ENCODE peak calls at places on chromosome 12, in four cellular contexts. O, G, A and E are unnamed samples.

GRCh38 chr12:25434493-25434892 is 118.6 kb downstream of the LMNTD1 start:
- DNase-seq in G (no peak), A (no peak), O (no peak), E (no peak)

GRCh38 chr12:84787253-84787652 is 125.3 kb downstream of the SLC6A15 start:
- DNase-seq in G (no peak), A (no peak), O (no peak), E (no peak)

GRCh38 chr12:21756699-21757098 is 17.8 kb downstream of the KCNJ8 start:
- DNase-seq in A (no peak), O (no peak), G (no peak), E (no peak)

GRCh38 chr12:9718968-9719367 is 13.9 kb downstream of the CLECL1 start:
- DNase-seq in A (no peak), O (no peak), G (no peak), E (no peak)

GRCh38 chr12:78036889-78037288 is 206.2 kb downstream of the NAV3 start:
- DNase-seq in O (no peak), G (no peak), A (no peak), E (no peak)

GRCh38 chr12:644818-645552 is 18.3 kb downstream of the NINJ2 start:
- DNase-seq in G (no peak), O (peak; percentile 73), A (no peak), E (peak; percentile 60)

GRCh38 chr12:7061596-7061995 is 1.1 kb downstream of the C1S start:
- DNase-seq in A (no peak), G (no peak), O (no peak), E (no peak)

GRCh38 chr12:53227341-53227740 is 4.7 kb downstream of the RARG start:
- DNase-seq in O (no peak), G (no peak), A (no peak), E (no peak)

GRCh38 chr12:46455648-46456352 is 83.2 kb upstream of the SLC38A2 start:
- DNase-seq in G (no peak), A (no peak), O (no peak), E (no peak)

GRCh38 chr12:84889818-84890217 is 22.8 kb downstream of the SLC6A15 start:
- DNase-seq in O (no peak), G (no peak), A (no peak), E (no peak)

GRCh38 chr12:89864419-89864818 is 155.8 kb upstream of the ATP2B1 start:
- DNase-seq in A (no peak), G (no peak), O (no peak), E (no peak)

GRCh38 chr12:50419112-50419909 is 18.6 kb downstream of the LARP4 start:
- DNase-seq in A (no peak), O (no peak), G (no peak), E (no peak)

GRCh38 chr12:13130981-13131380 is 27.5 kb upstream of the GSG1 start:
- DNase-seq in G (no peak), O (no peak), A (no peak), E (no peak)

GRCh38 chr12:124517260-124518050 is 50.0 kb downstream of the NCOR2 start:
- DNase-seq in O (peak; percentile 92), G (peak; percentile 81), A (no peak), E (peak; percentile 90)

GRCh38 chr12:94208433-94208921 is 60.1 kb downstream of the PLXNC1 start:
- DNase-seq in G (no peak), A (no peak), O (no peak), E (no peak)

GRCh38 chr12:111338096-111338495 is 30.8 kb downstream of the PHETA1 start:
- DNase-seq in G (no peak), A (no peak), O (no peak), E (no peak)

GRCh38 chr12:100359822-100360221 is 2.9 kb downstream of the SLC17A8 start:
- DNase-seq in O (no peak), A (no peak), G (no peak), E (no peak)

GRCh38 chr12:127133675-127134335 is 1133.2 kb upstream of the TMEM132C start:
- DNase-seq in A (no peak), G (no peak), O (no peak), E (no peak)

GRCh38 chr12:39892146-39892545 is 213.7 kb downstream of the SLC2A13 start:
- DNase-seq in A (no peak), G (no peak), O (no peak), E (no peak)

GRCh38 chr12:87383705-87384104 is 645.5 kb downstream of the C12orf50 start:
- DNase-seq in A (no peak), O (no peak), G (no peak), E (no peak)

GRCh38 chr12:80627773-80628172 is 79.7 kb upstream of the MYF6 start:
- DNase-seq in G (no peak), O (no peak), A (no peak), E (no peak)

GRCh38 chr12:11726659-11727058 is 77.2 kb downstream of the ETV6 start:
- DNase-seq in O (no peak), A (no peak), G (no peak), E (no peak)

GRCh38 chr12:122067966-122068365 is 10.6 kb upstream of the MLXIP start:
- DNase-seq in O (peak; percentile 76), A (no peak), G (no peak), E (no peak)

GRCh38 chr12:879641-880040 is 69.9 kb downstream of the RAD52 start:
- DNase-seq in G (no peak), O (no peak), A (no peak), E (no peak)

GRCh38 chr12:3759878-3760277 is 7.0 kb upstream of the CRACR2A start:
- DNase-seq in A (no peak), G (no peak), O (no peak), E (no peak)

GRCh38 chr12:6841139-6841515 is 402 bp downstream of the GNB3 start:
- DNase-seq in O (no peak), A (no peak), G (no peak), E (no peak)

DNA sequence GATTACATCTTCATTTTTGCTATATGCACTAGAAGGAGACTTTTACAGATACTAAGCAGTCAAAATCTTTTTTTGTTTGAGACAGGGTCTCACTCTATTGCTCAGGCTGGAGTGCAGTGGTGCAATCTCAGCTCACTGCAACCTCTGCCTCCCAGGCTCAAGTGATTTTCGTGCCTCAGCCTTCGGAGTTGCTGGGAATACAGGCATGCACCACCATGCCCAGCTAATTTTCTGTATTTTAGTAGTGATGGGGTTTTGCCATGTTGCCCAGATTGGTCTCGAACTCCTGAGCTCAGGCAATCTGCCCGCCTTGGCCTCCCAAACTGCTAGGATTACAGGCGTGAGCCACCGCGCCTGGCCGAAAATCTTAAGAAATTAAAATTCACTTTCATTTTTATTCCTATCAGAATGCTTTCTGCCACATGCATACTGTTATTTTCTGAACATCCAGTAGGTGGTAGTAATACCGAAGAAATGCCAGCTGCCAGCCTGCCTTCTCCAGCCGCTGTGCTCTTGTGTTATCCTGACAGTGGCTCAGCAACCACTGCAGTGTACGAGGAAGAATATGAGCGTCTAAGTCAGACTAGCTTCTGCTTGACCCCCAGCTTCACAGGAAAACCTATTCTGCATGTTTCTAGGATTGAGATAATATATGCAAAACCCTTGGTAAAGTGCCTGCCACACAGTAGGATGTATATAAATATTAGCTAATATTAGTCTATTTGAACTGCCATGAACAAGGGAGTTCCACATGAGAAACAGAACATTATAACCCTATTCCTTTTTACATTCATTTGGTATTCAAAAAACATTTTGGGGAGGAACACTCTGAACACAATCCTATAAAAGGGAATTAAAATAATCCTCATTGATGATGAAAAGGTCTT is 54.2 kb downstream of the RPAP3 start:
- DNase-seq in A (peak; percentile 13), O (peak; percentile 65), G (no peak), E (peak; percentile 72)
- H3K4me3 ChIP-seq in A (peak overlapping the region; percentile 27), O (no peak overlapping the region), G (peak overlapping the region; percentile 51), E (no peak overlapping the region)

GRCh38 chr12:104499207-104499606 is 42.5 kb downstream of the CHST11 start:
- DNase-seq in G (no peak), A (no peak), O (no peak), E (no peak)

GRCh38 chr12:104499668-104500328 is 43.0 kb downstream of the CHST11 start:
- DNase-seq in O (no peak), G (no peak), A (no peak), E (no peak)

GRCh38 chr12:104502662-104503061 is 45.9 kb downstream of the CHST11 start:
- DNase-seq in O (no peak), G (no peak), A (no peak), E (no peak)

GRCh38 chr12:104501641-104502040 is 44.9 kb downstream of the CHST11 start:
- DNase-seq in A (no peak), G (no peak), O (no peak), E (no peak)

DNA sequence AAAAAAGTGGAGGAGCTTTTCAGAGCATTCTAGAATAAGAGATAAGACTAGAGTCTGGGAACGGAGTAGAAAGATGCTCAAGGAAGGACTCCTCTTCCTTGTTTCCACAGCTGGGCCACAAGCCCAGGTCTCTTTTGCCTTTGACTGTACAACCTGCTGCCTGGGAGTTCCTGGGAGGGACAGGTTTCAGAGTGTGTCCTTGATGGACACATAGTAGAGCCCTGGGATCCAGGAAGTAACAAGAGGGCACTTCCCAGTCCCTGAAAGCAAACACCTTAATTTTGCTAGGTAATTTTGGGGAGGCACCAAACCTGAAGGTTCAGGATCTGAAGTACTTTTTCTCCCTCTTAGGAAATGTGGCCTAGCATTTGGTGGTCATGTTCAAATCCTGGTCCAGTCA is 44.4 kb downstream of the CHST11 start:
- DNase-seq in O (no peak), G (no peak), A (no peak), E (no peak)
- H3K27ac ChIP-seq in O (no peak overlapping the region), G (no peak overlapping the region), A (no peak overlapping the region), E (no peak overlapping the region)

GRCh38 chr12:57890191-57891120 is 43.9 kb upstream of the CTDSP2 start:
- DNase-seq in O (no peak), G (no peak), A (no peak), E (peak; percentile 1)

GRCh38 chr12:57893460-57894353 is 47.2 kb upstream of the CTDSP2 start:
- DNase-seq in O (peak; percentile 98), A (no peak), G (peak; percentile 92), E (no peak)

GRCh38 chr12:57891639-57892228 is 45.2 kb upstream of the CTDSP2 start:
- DNase-seq in A (no peak), G (no peak), O (no peak), E (no peak)

GRCh38 chr12:57894577-57895292 is 46.6 kb upstream of the ATP23 start:
- DNase-seq in O (no peak), G (no peak), A (no peak), E (no peak)

GRCh38 chr12:57892232-57892987 is 45.9 kb upstream of the CTDSP2 start:
- DNase-seq in O (no peak), A (no peak), G (no peak), E (no peak)
- H3K4me3 ChIP-seq in O (no peak overlapping the region), A (no peak overlapping the region), G (no peak overlapping the region), E (no peak overlapping the region)

GRCh38 chr12:104694711-104695110 is 238.0 kb downstream of the CHST11 start:
- DNase-seq in O (peak; percentile 70), A (no peak), G (no peak), E (peak; percentile 71)

GRCh38 chr12:104694161-104694560 is 237.4 kb downstream of the CHST11 start:
- DNase-seq in G (no peak), O (no peak), A (no peak), E (no peak)

GRCh38 chr12:104692335-104693218 is 235.8 kb downstream of the CHST11 start:
- DNase-seq in A (no peak), G (no peak), O (no peak), E (no peak)

GRCh38 chr12:104691661-104692334 is 235.1 kb downstream of the CHST11 start:
- DNase-seq in A (no peak), O (no peak), G (no peak), E (no peak)

DNA sequence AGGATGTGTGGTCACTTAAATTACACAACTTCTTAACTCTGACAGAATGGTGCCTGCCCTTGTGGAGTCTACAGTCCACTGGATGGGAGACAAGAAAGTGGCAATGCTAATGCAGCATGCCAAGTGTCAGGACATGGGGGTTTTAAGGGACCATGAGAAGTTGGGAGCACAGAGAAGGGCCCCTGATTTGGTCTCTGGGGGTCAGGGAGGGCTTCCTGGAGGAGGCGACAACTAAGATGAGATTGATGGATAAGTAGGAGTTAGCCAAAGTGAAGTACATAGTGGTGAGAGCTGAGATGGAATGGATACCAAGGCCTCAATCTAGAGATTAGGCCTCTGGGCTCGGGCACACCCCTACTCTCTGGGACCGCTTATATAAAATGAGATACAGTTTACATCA is 236.7 kb downstream of the CHST11 start:
- DNase-seq in A (no peak), G (no peak), O (no peak), E (no peak)
- H3K27ac ChIP-seq in A (no peak overlapping the region), G (no peak overlapping the region), O (no peak overlapping the region), E (no peak overlapping the region)